ENCODE peak calls at places on chromosomes 3 and 15, in four cellular contexts. One of them, this sample, is unnamed.

GRCh38 chr15:39248204-39248603 is 332.7 kb upstream of the THBS1 start:
- DNase-seq in H9: no peak
- DNase-seq in IMR-90: peak; percentile 88
- DNase-seq in H1: no peak
- DNase-seq in this sample: no peak

GRCh38 chr3:78659386-78659987 is 1108.3 kb downstream of the ROBO1 start:
- DNase-seq in IMR-90: peak; percentile 57
- DNase-seq in H9: no peak
- DNase-seq in H1: no peak
- DNase-seq in this sample: peak; percentile 45

GRCh38 chr15:65192016-65192415 is 6.9 kb upstream of the CLPX start:
- DNase-seq in IMR-90: peak; percentile 13
- DNase-seq in H1: no peak
- DNase-seq in H9: peak; percentile 42
- DNase-seq in this sample: peak; percentile 48

GRCh38 chr3:112818289-112818688 is 28.4 kb downstream of the CD200R1L start:
- DNase-seq in IMR-90: peak; percentile 79
- DNase-seq in H1: no peak
- DNase-seq in H9: no peak
- DNase-seq in this sample: no peak

GRCh38 chr3:41202834-41203345 is 3.6 kb downstream of the CTNNB1 start:
- DNase-seq in H9: no peak
- DNase-seq in IMR-90: peak; percentile 61
- DNase-seq in H1: no peak
- DNase-seq in this sample: peak; percentile 84

GRCh38 chr15:46768287-46768686 is 949.0 kb upstream of the SEMA6D start:
- DNase-seq in H1: no peak
- DNase-seq in IMR-90: no peak
- DNase-seq in H9: peak; percentile 33
- DNase-seq in this sample: peak; percentile 46

GRCh38 chr15:40308844-40309189 is 1.1 kb upstream of the PLCB2 start:
- DNase-seq in IMR-90: no peak
- DNase-seq in H1: no peak
- DNase-seq in H9: no peak
- DNase-seq in this sample: peak; percentile 60

GRCh38 chr15:47514251-47514652 is 203.1 kb upstream of the SEMA6D start:
- DNase-seq in IMR-90: peak; percentile 76
- DNase-seq in H1: no peak
- DNase-seq in H9: no peak
- DNase-seq in this sample: no peak

GRCh38 chr3:32414527-32415202 is 23.0 kb downstream of the CMTM7 start:
- DNase-seq in H1: no peak
- DNase-seq in H9: no peak
- DNase-seq in IMR-90: peak; percentile 77
- DNase-seq in this sample: no peak

GRCh38 chr15:97504031-97504430 is 456.5 kb upstream of the ARRDC4 start:
- DNase-seq in H9: no peak
- DNase-seq in H1: no peak
- DNase-seq in IMR-90: peak; percentile 0
- DNase-seq in this sample: peak; percentile 44

GRCh38 chr3:125125822-125126245 is 70.0 kb upstream of the HEG1 start:
- DNase-seq in H9: no peak
- DNase-seq in H1: no peak
- DNase-seq in IMR-90: peak; percentile 95
- DNase-seq in this sample: no peak

GRCh38 chr3:159929181-159929893 is 59.3 kb upstream of the IL12A start:
- DNase-seq in H1: no peak
- DNase-seq in IMR-90: peak; percentile 87
- DNase-seq in H9: no peak
- DNase-seq in this sample: peak; percentile 78

GRCh38 chr3:44208568-44208967 is 33.1 kb upstream of the TOPAZ1 start:
- DNase-seq in H9: no peak
- DNase-seq in H1: no peak
- DNase-seq in IMR-90: no peak
- DNase-seq in this sample: no peak

GRCh38 chr15:32867313-32867626 is 149.5 kb downstream of the GREM1 start:
- DNase-seq in IMR-90: peak; percentile 96
- DNase-seq in H9: no peak
- DNase-seq in H1: no peak
- DNase-seq in this sample: peak; percentile 67

GRCh38 chr3:104437891-104438290 is 928.8 kb upstream of the ALCAM start:
- DNase-seq in H1: peak; percentile 27
- DNase-seq in IMR-90: peak; percentile 10
- DNase-seq in H9: no peak
- DNase-seq in this sample: peak; percentile 78

GRCh38 chr3:94456332-94456731 is 393.5 kb downstream of the NSUN3 start:
- DNase-seq in H9: no peak
- DNase-seq in IMR-90: no peak
- DNase-seq in H1: no peak
- DNase-seq in this sample: no peak

GRCh38 chr15:76994001-76994400 is 925 bp upstream of the PSTPIP1 start:
- DNase-seq in IMR-90: no peak
- DNase-seq in H9: no peak
- DNase-seq in H1: no peak
- DNase-seq in this sample: no peak

GRCh38 chr3:177574232-177574856 is 377.1 kb upstream of the TBL1XR1 start:
- DNase-seq in IMR-90: peak; percentile 81
- DNase-seq in H1: no peak
- DNase-seq in H9: peak; percentile 55
- DNase-seq in this sample: peak; percentile 86

GRCh38 chr3:119619094-119619493 is 21.4 kb downstream of the PLA1A start:
- DNase-seq in IMR-90: no peak
- DNase-seq in H9: no peak
- DNase-seq in H1: no peak
- DNase-seq in this sample: no peak

GRCh38 chr3:29324180-29324651 is 43.3 kb downstream of the RBMS3 start:
- DNase-seq in H1: no peak
- DNase-seq in H9: no peak
- DNase-seq in IMR-90: peak; percentile 67
- DNase-seq in this sample: no peak

GRCh38 chr3:39972508-39972907 is 163.1 kb downstream of the MYRIP start:
- DNase-seq in H1: no peak
- DNase-seq in IMR-90: no peak
- DNase-seq in H9: no peak
- DNase-seq in this sample: no peak

GRCh38 chr3:41199866-41200668 is 762 bp downstream of the CTNNB1 start:
- DNase-seq in IMR-90: no peak
- DNase-seq in H1: no peak
- DNase-seq in H9: peak; percentile 63
- DNase-seq in this sample: peak; percentile 40

GRCh38 chr15:98727115-98728040 is 79.0 kb downstream of the IGF1R start:
- DNase-seq in H1: peak; percentile 62
- DNase-seq in IMR-90: peak; percentile 93
- DNase-seq in H9: peak; percentile 88
- DNase-seq in this sample: peak; percentile 98

GRCh38 chr3:186080849-186081438 is 27.9 kb downstream of the ETV5 start:
- DNase-seq in IMR-90: no peak
- DNase-seq in H1: no peak
- DNase-seq in H9: no peak
- DNase-seq in this sample: no peak

GRCh38 chr3:186081678-186082077 is 27.2 kb downstream of the ETV5 start:
- DNase-seq in H1: no peak
- DNase-seq in IMR-90: no peak
- DNase-seq in H9: no peak
- DNase-seq in this sample: no peak

GRCh38 chr3:186084264-186084663 is 24.6 kb downstream of the ETV5 start:
- DNase-seq in H1: no peak
- DNase-seq in IMR-90: no peak
- DNase-seq in H9: no peak
- DNase-seq in this sample: no peak

GRCh38 chr3:186083746-186084145 is 25.1 kb downstream of the ETV5 start:
- DNase-seq in H9: no peak
- DNase-seq in H1: no peak
- DNase-seq in IMR-90: peak; percentile 42
- DNase-seq in this sample: peak; percentile 76

DNA sequence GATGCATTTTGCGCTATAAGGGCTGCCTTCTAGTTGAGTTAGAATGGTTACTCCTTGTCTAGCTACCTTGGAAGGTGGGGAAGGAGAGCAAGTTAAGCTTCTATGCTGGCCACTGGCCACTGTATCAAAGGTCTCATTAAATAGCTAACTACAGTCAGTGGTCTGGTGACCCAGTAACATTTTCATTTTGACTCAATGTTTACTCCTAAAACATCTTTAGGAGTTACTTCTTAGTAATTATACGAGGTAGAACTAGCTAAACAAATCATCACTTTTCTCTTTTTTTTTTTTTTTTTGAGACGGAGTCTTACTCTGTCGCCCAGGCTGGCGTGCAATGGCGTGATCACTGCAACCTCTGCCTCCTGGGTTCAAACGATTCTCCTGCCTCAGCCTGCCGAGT is 26.7 kb downstream of the ETV5 start:
- DNase-seq in H9: no peak
- DNase-seq in H1: no peak
- DNase-seq in IMR-90: no peak
- DNase-seq in this sample: no peak
- H3K56ac ChIP-seq in H9: no peak overlapping the region
- H3K56ac ChIP-seq in H1: no peak overlapping the region
- H3K56ac ChIP-seq in IMR-90: no peak overlapping the region
- H3K56ac ChIP-seq in this sample: no peak overlapping the region

GRCh38 chr3:186314896-186315295 is 47.1 kb downstream of the DGKG start:
- DNase-seq in H1: no peak
- DNase-seq in IMR-90: no peak
- DNase-seq in H9: no peak
- DNase-seq in this sample: no peak

GRCh38 chr3:186318135-186318534 is 43.9 kb downstream of the DGKG start:
- DNase-seq in IMR-90: peak; percentile 35
- DNase-seq in H9: no peak
- DNase-seq in H1: no peak
- DNase-seq in this sample: peak; percentile 65

GRCh38 chr3:186316666-186317260 is 45.3 kb downstream of the DGKG start:
- DNase-seq in H1: no peak
- DNase-seq in IMR-90: no peak
- DNase-seq in H9: no peak
- DNase-seq in this sample: no peak

GRCh38 chr3:186317478-186317877 is 44.6 kb downstream of the DGKG start:
- DNase-seq in H1: no peak
- DNase-seq in H9: no peak
- DNase-seq in IMR-90: no peak
- DNase-seq in this sample: no peak

DNA sequence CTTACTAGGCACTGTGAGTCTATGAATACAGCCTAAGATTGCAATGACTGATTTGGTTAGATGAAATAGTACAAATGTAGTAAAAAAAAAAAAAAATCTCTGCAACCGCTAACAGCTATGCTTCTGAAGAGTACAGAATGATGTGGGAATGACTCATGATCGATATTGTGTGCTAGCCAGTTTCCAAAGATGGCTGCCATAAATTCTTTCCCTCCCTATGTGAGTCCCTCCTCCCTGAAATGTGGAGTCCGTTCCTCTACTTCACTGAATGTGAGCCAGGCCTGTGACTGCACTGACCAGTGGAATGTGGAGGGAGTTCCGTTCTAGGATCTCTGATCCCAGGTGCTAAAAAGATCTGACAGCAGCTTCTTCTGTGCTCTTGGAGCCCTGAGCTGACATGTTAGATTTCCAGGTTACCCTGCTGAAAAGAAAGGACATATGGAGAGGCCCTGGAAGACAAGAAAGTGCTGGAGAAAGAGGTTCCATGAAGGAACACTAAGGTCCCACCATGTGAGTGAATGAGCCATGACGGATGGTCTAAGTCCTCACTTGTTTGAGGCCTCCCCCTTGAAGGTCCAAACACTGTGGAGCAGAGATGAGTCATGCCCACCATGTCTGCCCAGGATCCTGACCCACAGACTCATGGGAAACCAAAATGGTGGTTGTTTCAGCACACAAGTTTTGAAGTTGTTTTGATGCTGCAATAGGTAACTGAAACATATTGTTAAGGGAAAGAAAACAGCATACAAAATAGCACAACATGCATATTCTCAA is 46.3 kb downstream of the DGKG start:
- DNase-seq in H1: no peak
- DNase-seq in H9: no peak
- DNase-seq in IMR-90: peak; percentile 39
- DNase-seq in this sample: no peak
- H3K56ac ChIP-seq in H1: no peak overlapping the region
- H3K56ac ChIP-seq in H9: no peak overlapping the region
- H3K56ac ChIP-seq in IMR-90: no peak overlapping the region
- H3K56ac ChIP-seq in this sample: no peak overlapping the region

DNA sequence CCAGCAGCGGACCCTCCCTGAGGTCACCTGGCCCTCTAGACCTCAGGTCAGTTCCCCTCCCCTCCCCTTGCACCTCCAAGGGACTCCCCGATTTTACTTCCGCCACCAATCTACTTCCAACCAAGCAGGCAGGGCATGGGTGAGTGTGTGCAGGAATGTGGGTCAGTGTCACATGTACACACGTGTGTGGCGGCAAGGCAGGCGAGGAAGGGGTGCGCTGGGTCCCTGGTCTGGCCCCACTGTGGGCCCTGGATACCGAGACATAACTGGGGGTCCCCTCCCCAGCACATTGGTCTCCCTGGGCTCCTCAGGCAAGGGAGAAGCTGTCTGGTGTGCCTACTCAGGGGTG is 14.3 kb downstream of the CSPG4 start:
- DNase-seq in H1: no peak
- DNase-seq in H9: no peak
- DNase-seq in IMR-90: no peak
- DNase-seq in this sample: no peak
- H3K56ac ChIP-seq in H1: no peak overlapping the region
- H3K56ac ChIP-seq in H9: no peak overlapping the region
- H3K56ac ChIP-seq in IMR-90: no peak overlapping the region
- H3K56ac ChIP-seq in this sample: no peak overlapping the region

DNA sequence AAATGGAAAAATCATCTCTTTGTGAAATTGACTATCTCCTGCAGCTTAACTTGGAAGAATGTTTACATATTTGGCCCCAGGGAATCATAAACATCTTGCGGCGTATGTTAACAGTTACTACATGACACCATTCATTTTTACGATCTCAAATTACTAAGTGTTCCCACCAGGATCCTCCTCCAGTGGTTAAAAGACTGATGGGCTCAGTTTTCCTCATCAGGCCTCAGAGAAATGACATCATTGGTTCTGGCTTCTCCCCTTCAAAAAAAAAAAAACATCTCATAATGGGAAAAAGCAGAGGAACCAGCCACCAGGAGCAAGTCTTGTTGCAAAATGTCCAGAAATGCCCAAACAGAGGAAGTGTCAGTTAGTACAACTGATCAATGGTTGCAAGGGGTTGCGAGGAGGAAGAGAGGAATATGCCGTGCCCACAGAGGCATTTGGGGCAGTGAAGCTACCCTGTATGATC is 70.5 kb upstream of the LIPC start:
- DNase-seq in IMR-90: peak; percentile 99
- DNase-seq in H9: no peak
- DNase-seq in H1: no peak
- DNase-seq in this sample: no peak
- H3K56ac ChIP-seq in IMR-90: peak overlapping the region; percentile 88
- H3K56ac ChIP-seq in H9: no peak overlapping the region
- H3K56ac ChIP-seq in H1: no peak overlapping the region
- H3K56ac ChIP-seq in this sample: no peak overlapping the region

GRCh38 chr3:170386468-170386867 is 29.0 kb downstream of the SKIL start:
- DNase-seq in IMR-90: no peak
- DNase-seq in H1: no peak
- DNase-seq in H9: no peak
- DNase-seq in this sample: no peak

GRCh38 chr3:170387952-170388351 is 30.4 kb downstream of the SKIL start:
- DNase-seq in H9: no peak
- DNase-seq in IMR-90: peak; percentile 11
- DNase-seq in H1: no peak
- DNase-seq in this sample: no peak

GRCh38 chr3:170383567-170383966 is 26.1 kb downstream of the SKIL start:
- DNase-seq in IMR-90: peak; percentile 74
- DNase-seq in H1: no peak
- DNase-seq in H9: no peak
- DNase-seq in this sample: no peak
- H3K56ac ChIP-seq in IMR-90: no peak overlapping the region
- H3K56ac ChIP-seq in H1: no peak overlapping the region
- H3K56ac ChIP-seq in H9: no peak overlapping the region
- H3K56ac ChIP-seq in this sample: no peak overlapping the region